ENCODE peak calls at places on chromosomes 7 and 10, in eight cellular contexts. F, U, M, C, R, Y, K and Z are unnamed samples.

GRCh38 chr10:22345301-22346086 is at the start of gene SPAG6:
- DNase-seq in F (peak; percentile 27), M (no peak), K (no peak), U (peak; percentile 92), R (no peak), Y (peak; percentile 81), C (no peak), Z (peak; percentile 56)

GRCh38 chr7:22858640-22859561 is 36.3 kb upstream of the TOMM7 start:
- DNase-seq in F (no peak), Y (no peak), R (peak; percentile 92), M (peak; percentile 98), K (peak; percentile 98), C (peak; percentile 100), U (no peak), Z (no peak)

GRCh38 chr7:2979276-2979675 is 64.4 kb downstream of the CARD11 start:
- DNase-seq in K (no peak), Y (no peak), M (no peak), U (peak; percentile 33), F (no peak), C (no peak), R (no peak), Z (no peak)

GRCh38 chr10:99850041-99850766 is 67.8 kb downstream of the ABCC2 start:
- DNase-seq in Y (no peak), F (no peak), R (no peak), M (no peak), K (no peak), U (no peak), C (no peak), Z (no peak)

GRCh38 chr7:43113622-43114450 is 1.4 kb downstream of the HECW1 start:
- DNase-seq in F (no peak), K (no peak), M (no peak), Y (no peak), U (peak; percentile 40), R (no peak), C (peak; percentile 25), Z (peak; percentile 39)

GRCh38 chr7:148588891-148589215 is 1.7 kb upstream of the C7orf33 start:
- DNase-seq in K (no peak), Y (no peak), M (no peak), U (no peak), R (no peak), C (no peak), F (no peak), Z (no peak)

GRCh38 chr7:122438001-122438400 is 133.5 kb upstream of the FEZF1 start:
- DNase-seq in M (no peak), F (no peak), Y (no peak), U (no peak), C (no peak), R (no peak), K (no peak), Z (peak; percentile 12)

GRCh38 chr10:126461289-126461688 is 73.0 kb upstream of the ADAM12 start:
- DNase-seq in M (no peak), R (no peak), K (no peak), Y (no peak), F (no peak), C (no peak), U (no peak), Z (no peak)

GRCh38 chr7:3805151-3805550 is 504.1 kb downstream of the SDK1 start:
- DNase-seq in K (peak; percentile 6), F (no peak), R (peak; percentile 28), U (no peak), C (no peak), M (peak; percentile 15), Y (no peak), Z (no peak)